ENCODE peak calls at places on chromosomes 16 and 17, in six cellular contexts. One of them, this sample, is unnamed.

GRCh38 chr16:85146922-85147651 is 34.8 kb upstream of the CIBAR2 start:
- DNase-seq in GM12891: no peak
- DNase-seq in K562: no peak
- DNase-seq in H1: no peak
- DNase-seq in GM12878: no peak
- DNase-seq in HepG2: no peak
- DNase-seq in this sample: no peak

GRCh38 chr17:45221081-45221996 is at the start of gene FMNL1:
- DNase-seq in GM12891: no peak
- DNase-seq in HepG2: no peak
- DNase-seq in K562: peak; percentile 71
- DNase-seq in H1: no peak
- DNase-seq in GM12878: no peak
- DNase-seq in this sample: peak; percentile 63

GRCh38 chr17:78332530-78332929 is 27.3 kb downstream of the SOCS3 start:
- DNase-seq in GM12878: no peak
- DNase-seq in H1: no peak
- DNase-seq in GM12891: no peak
- DNase-seq in K562: no peak
- DNase-seq in HepG2: no peak
- DNase-seq in this sample: no peak

GRCh38 chr16:77375396-77375795 is 59.4 kb downstream of the ADAMTS18 start:
- DNase-seq in HepG2: no peak
- DNase-seq in GM12878: no peak
- DNase-seq in H1: no peak
- DNase-seq in GM12891: no peak
- DNase-seq in K562: no peak
- DNase-seq in this sample: no peak

GRCh38 chr16:15897834-15898254 is 9.4 kb upstream of the CEP20 start:
- DNase-seq in HepG2: no peak
- DNase-seq in K562: no peak
- DNase-seq in H1: no peak
- DNase-seq in GM12878: peak; percentile 76
- DNase-seq in GM12891: peak; percentile 43
- DNase-seq in this sample: peak; percentile 56

GRCh38 chr17:50916026-50916707 is 50.0 kb upstream of the TOB1 start:
- DNase-seq in GM12891: no peak
- DNase-seq in HepG2: no peak
- DNase-seq in K562: peak; percentile 32
- DNase-seq in H1: no peak
- DNase-seq in GM12878: no peak
- DNase-seq in this sample: no peak

GRCh38 chr17:14760212-14760611 is 459.3 kb downstream of the HS3ST3B1 start:
- DNase-seq in HepG2: no peak
- DNase-seq in GM12891: no peak
- DNase-seq in GM12878: no peak
- DNase-seq in H1: no peak
- DNase-seq in K562: no peak
- DNase-seq in this sample: no peak

GRCh38 chr16:83187404-83187803 is 560.6 kb downstream of the CDH13 start:
- DNase-seq in H1: no peak
- DNase-seq in K562: no peak
- DNase-seq in GM12891: no peak
- DNase-seq in GM12878: no peak
- DNase-seq in HepG2: no peak
- DNase-seq in this sample: no peak

GRCh38 chr16:10191096-10191495 is 8.9 kb upstream of the GRIN2A start:
- DNase-seq in HepG2: no peak
- DNase-seq in GM12878: no peak
- DNase-seq in K562: no peak
- DNase-seq in H1: no peak
- DNase-seq in GM12891: no peak
- DNase-seq in this sample: no peak

DNA sequence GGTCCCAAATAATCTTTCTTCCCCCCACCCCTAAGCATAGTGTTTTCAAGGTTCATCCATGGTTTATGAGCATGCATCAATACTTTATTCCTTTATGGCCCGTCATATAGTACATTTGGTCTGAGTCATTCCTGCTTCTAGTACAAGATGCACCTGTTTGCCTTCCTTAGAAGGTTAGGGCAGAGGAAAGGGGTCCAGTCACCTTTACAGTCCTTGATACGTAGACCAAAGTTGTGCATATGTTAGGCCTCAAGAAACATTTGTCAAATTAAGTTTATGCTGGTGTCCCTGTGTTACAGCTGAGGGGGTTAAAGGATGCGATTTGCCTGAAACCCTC is 1.4 kb downstream of the CYB5D2 start:
- DNase-seq in HepG2: no peak
- DNase-seq in H1: no peak
- DNase-seq in GM12891: no peak
- DNase-seq in GM12878: no peak
- DNase-seq in K562: no peak
- DNase-seq in this sample: no peak
- TF ChIP-seq POLR2A in HepG2: no peak
- TF ChIP-seq POLR2A in H1: no peak
- TF ChIP-seq POLR2A in GM12891: no peak
- TF ChIP-seq POLR2A in GM12878: no peak
- TF ChIP-seq POLR2A in K562: no peak
- TF ChIP-seq POLR2A in this sample: no peak

GRCh38 chr16:180921-181667 is 835 bp downstream of the HBQ1 start:
- DNase-seq in GM12878: peak; percentile 7
- DNase-seq in K562: peak; percentile 88
- DNase-seq in HepG2: peak; percentile 76
- DNase-seq in GM12891: peak; percentile 96
- DNase-seq in H1: peak; percentile 54
- DNase-seq in this sample: peak; percentile 94
- TF ChIP-seq TAF1 in GM12878: no peak
- TF ChIP-seq TAF1 in K562: no peak
- TF ChIP-seq TAF1 in HepG2: peak; percentile 52
- TF ChIP-seq TAF1 in GM12891: no peak
- TF ChIP-seq TAF1 in H1: peak; percentile 16
- TF ChIP-seq TAF1 in this sample: no peak

DNA sequence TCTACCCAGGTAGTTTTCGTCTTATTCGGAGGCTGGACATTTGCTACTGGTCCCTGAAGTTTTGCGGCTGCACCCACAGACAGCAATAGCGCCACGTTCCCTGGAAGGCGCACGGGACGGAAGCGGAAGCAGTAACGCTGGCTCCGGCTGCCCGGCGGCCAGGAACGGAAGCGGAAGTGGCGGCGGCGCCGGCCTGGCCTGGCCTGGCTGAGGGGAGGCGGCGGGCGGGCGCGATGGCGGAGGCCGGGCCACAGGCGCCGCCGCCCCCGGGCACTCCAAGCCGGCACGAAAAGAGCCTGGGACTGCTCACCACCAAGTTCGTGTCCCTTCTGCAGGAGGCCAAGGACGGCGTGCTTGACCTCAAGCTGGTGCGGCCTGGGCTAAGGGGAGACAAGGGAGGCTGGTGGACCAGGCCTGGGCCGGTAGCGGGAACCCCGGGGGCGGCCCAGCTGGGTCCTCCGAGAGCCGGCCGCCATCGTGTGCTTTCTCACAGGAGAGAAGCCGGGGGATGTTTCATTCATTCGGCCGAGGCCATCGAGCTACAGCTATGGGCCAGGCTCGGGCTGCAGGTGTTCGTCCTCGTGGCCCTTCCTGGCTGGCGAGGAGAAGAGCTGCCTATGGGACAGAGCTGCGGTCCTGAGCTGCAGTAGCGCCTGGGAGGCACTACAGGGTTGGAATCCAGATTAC is at the start of gene E2F4:
- DNase-seq in GM12891: peak; percentile 99
- DNase-seq in K562: peak; percentile 90
- DNase-seq in H1: no peak
- DNase-seq in GM12878: peak; percentile 66
- DNase-seq in HepG2: peak; percentile 88
- DNase-seq in this sample: peak; percentile 98
- TF ChIP-seq POLR2A in GM12891: peak; percentile 58
- TF ChIP-seq POLR2A in K562: peak; percentile 66
- TF ChIP-seq POLR2A in H1: no peak
- TF ChIP-seq POLR2A in GM12878: peak; percentile 84
- TF ChIP-seq POLR2A in HepG2: peak; percentile 64
- TF ChIP-seq POLR2A in this sample: peak; percentile 84

DNA sequence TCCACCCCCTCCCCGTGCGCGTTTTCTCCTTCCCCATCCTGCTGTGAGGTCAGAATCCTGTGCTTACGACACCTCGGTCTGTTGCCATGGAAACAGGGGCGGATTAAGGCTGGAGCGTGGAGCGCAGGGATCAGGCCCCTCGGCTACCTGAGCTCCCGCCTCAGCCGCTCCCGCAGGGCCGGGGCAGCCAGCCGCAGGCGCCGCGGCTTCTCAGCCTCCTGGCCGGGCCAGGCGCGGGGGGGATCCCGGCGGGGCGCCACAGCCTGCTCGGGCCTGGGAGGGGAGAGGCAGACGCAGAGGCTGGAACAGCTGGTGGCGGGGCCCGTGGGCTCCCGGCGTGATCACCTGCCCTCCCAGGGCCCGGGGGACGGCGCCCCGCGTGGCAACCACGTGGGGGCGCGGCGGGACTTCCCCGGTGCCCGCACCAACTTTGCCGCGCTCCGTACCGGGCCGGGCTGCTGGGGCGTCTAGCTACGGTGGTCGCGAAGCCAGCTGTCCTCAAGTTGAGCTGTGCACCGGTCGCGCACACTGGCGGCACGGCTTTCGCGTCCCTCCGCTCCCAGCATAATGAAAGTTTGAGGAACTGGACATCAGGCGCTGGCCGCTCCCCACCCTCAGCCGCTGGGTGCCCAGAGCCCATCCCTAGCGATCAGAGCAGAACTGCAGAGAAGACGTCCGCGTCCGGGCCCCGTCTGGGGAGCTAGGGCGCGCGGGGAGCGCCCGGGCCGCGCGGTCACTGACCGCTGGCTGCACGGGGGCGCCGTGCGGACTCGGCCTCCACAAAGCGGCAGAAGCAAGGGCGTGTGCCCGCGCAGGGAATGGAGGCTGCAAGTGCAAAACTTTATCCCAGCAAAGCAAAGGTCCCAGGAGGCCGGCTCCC is 1.2 kb downstream of the RTN4RL1 start:
- DNase-seq in HepG2: no peak
- DNase-seq in GM12891: no peak
- DNase-seq in H1: peak; percentile 51
- DNase-seq in K562: peak; percentile 57
- DNase-seq in GM12878: no peak
- DNase-seq in this sample: no peak
- TF ChIP-seq TAF1 in HepG2: no peak
- TF ChIP-seq TAF1 in GM12891: no peak
- TF ChIP-seq TAF1 in H1: no peak
- TF ChIP-seq TAF1 in K562: no peak
- TF ChIP-seq TAF1 in GM12878: no peak
- TF ChIP-seq TAF1 in this sample: no peak

GRCh38 chr17:73639322-73639721 is 4.9 kb downstream of the SDK2 start:
- DNase-seq in GM12878: no peak
- DNase-seq in K562: no peak
- DNase-seq in H1: no peak
- DNase-seq in HepG2: no peak
- DNase-seq in GM12891: no peak
- DNase-seq in this sample: no peak
- TF ChIP-seq POLR2A in GM12878: no peak
- TF ChIP-seq POLR2A in K562: no peak
- TF ChIP-seq POLR2A in H1: no peak
- TF ChIP-seq POLR2A in HepG2: no peak
- TF ChIP-seq POLR2A in GM12891: no peak
- TF ChIP-seq POLR2A in this sample: no peak

GRCh38 chr17:41176744-41177387 is 1.2 kb downstream of the KRTAP4-2 start:
- DNase-seq in GM12891: no peak
- DNase-seq in GM12878: no peak
- DNase-seq in HepG2: no peak
- DNase-seq in H1: no peak
- DNase-seq in K562: no peak
- DNase-seq in this sample: no peak

GRCh38 chr17:41177727-41178271 is at the start of gene KRTAP4-2:
- DNase-seq in K562: no peak
- DNase-seq in H1: no peak
- DNase-seq in HepG2: no peak
- DNase-seq in GM12878: no peak
- DNase-seq in GM12891: no peak
- DNase-seq in this sample: no peak

GRCh38 chr17:41178341-41178740 is 320 bp upstream of the KRTAP4-2 start:
- DNase-seq in GM12878: no peak
- DNase-seq in H1: no peak
- DNase-seq in GM12891: no peak
- DNase-seq in HepG2: no peak
- DNase-seq in K562: no peak
- DNase-seq in this sample: no peak

GRCh38 chr17:41184480-41184961 is at the start of gene KRTAP4-1:
- DNase-seq in GM12891: no peak
- DNase-seq in HepG2: no peak
- DNase-seq in H1: no peak
- DNase-seq in GM12878: no peak
- DNase-seq in K562: no peak
- DNase-seq in this sample: no peak

DNA sequence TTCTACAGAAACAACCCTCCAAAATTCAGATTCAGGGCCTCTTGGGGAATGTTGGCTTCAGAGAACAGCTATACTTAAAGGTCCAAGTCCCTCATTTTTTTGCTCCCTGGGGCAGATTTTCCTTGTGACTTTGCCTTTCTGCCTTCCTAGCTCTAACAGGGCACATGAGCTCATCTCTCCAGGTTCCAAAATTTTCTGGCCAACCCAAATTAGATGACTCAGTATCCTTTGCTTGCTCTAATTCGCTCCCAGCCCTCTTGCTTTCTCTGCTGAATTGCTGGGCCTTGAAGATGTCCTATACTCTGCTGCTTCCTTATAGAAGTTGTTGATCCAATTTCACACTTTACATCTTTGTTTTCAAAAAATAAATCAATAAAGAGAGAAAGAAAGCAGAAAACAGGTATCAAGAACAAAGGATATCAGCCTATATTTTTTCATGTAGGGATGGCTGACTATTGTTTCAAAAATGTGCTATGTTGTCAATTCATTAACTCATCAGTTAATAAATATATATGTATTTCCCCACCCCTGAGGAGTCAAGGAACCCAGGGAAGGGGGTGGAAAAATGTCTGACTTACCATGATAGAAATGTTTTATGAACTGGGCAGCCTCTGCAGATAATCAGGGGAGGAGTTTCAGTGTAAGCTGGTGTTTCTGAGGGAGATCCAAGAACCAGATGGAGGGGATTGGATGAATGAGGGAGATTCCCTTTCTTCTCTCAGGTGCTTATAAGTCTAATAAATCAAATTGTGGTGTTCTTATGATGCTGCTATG is 1.0 kb upstream of the KRTAP4-2 start:
- DNase-seq in K562: no peak
- DNase-seq in H1: no peak
- DNase-seq in HepG2: no peak
- DNase-seq in GM12891: no peak
- DNase-seq in GM12878: no peak
- DNase-seq in this sample: no peak
- TF ChIP-seq TAF1 in K562: no peak
- TF ChIP-seq TAF1 in H1: no peak
- TF ChIP-seq TAF1 in HepG2: no peak
- TF ChIP-seq TAF1 in GM12891: no peak
- TF ChIP-seq TAF1 in GM12878: no peak
- TF ChIP-seq TAF1 in this sample: no peak

GRCh38 chr17:58316260-58316960 is 12.2 kb downstream of the TSPOAP1 start:
- DNase-seq in GM12878: no peak
- DNase-seq in HepG2: no peak
- DNase-seq in K562: no peak
- DNase-seq in GM12891: no peak
- DNase-seq in H1: no peak
- DNase-seq in this sample: peak; percentile 3
- TF ChIP-seq POLR2A in GM12878: no peak
- TF ChIP-seq POLR2A in HepG2: no peak
- TF ChIP-seq POLR2A in K562: no peak
- TF ChIP-seq POLR2A in GM12891: no peak
- TF ChIP-seq POLR2A in H1: no peak
- TF ChIP-seq POLR2A in this sample: no peak